ENCODE peak calls at places on chromosomes 2 and 18, in four cellular contexts. U is HepG2, D is HCT116, L is K562. C is an unnamed sample.

GRCh38 chr2:386406-387103 is 98.7 kb upstream of the ALKAL2 start:
- DNase-seq in U (no peak), D (no peak), L (no peak), C (no peak)

GRCh38 chr2:196230051-196230450 is 58.7 kb upstream of the STK17B start:
- DNase-seq in U (no peak), D (no peak), L (no peak), C (no peak)

GRCh38 chr2:201952212-201952611 is 81.4 kb upstream of the FZD7 start:
- DNase-seq in U (no peak), D (no peak), L (no peak), C (no peak)

GRCh38 chr2:233082222-233082933 is 22.2 kb downstream of the INPP5D start:
- DNase-seq in U (no peak), D (no peak), L (no peak), C (no peak)

GRCh38 chr2:144511945-144512344 is 8.0 kb downstream of the ZEB2 start:
- DNase-seq in U (no peak), D (no peak), L (no peak), C (no peak)

GRCh38 chr2:101026253-101026701 is 24.2 kb downstream of the RPL31 start:
- DNase-seq in U (no peak), D (no peak), L (no peak), C (no peak)

GRCh38 chr2:186629245-186629996 is 39.6 kb downstream of the ITGAV start:
- DNase-seq in U (no peak), D (no peak), L (no peak), C (no peak)

GRCh38 chr2:54636425-54637139 is 86.9 kb upstream of the EML6 start:
- DNase-seq in U (no peak), D (no peak), L (no peak), C (no peak)

GRCh38 chr2:232348936-232349335 is 29.6 kb upstream of the ALPP start:
- DNase-seq in U (no peak), D (peak; percentile 24), L (no peak), C (no peak)

GRCh38 chr2:1731963-1732768 is 12.1 kb downstream of the PXDN start:
- DNase-seq in U (no peak), D (no peak), L (no peak), C (no peak)

GRCh38 chr18:36352384-36352783 is 54.9 kb downstream of the FHOD3 start:
- DNase-seq in U (no peak), D (no peak), L (no peak), C (no peak)

GRCh38 chr2:160299540-160299939 is 99.5 kb upstream of the ITGB6 start:
- DNase-seq in U (no peak), D (no peak), L (no peak), C (no peak)

GRCh38 chr2:99085400-99085799 is 56.1 kb upstream of the C2orf15 start:
- DNase-seq in U (peak; percentile 20), D (no peak), L (no peak), C (no peak)

GRCh38 chr2:121446647-121447241 is 83.9 kb upstream of the RNU4ATAC start:
- DNase-seq in U (no peak), D (no peak), L (no peak), C (no peak)
- TF ChIP-seq SIN3A in U (no peak), D (no peak), L (no peak), C (no peak)

GRCh38 chr2:241810304-241811208 is 1.6 kb downstream of the NEU4 start:
- DNase-seq in U (no peak), D (no peak), L (no peak), C (no peak)

GRCh38 chr2:241809383-241810303 is 650 bp downstream of the NEU4 start:
- DNase-seq in U (no peak), D (no peak), L (no peak), C (no peak)

GRCh38 chr2:241811209-241811951 is 2.4 kb downstream of the NEU4 start:
- DNase-seq in U (no peak), D (no peak), L (no peak), C (no peak)

GRCh38 chr2:241808051-241808450 is 942 bp upstream of the NEU4 start:
- DNase-seq in U (peak; percentile 67), D (no peak), L (no peak), C (no peak)

DNA sequence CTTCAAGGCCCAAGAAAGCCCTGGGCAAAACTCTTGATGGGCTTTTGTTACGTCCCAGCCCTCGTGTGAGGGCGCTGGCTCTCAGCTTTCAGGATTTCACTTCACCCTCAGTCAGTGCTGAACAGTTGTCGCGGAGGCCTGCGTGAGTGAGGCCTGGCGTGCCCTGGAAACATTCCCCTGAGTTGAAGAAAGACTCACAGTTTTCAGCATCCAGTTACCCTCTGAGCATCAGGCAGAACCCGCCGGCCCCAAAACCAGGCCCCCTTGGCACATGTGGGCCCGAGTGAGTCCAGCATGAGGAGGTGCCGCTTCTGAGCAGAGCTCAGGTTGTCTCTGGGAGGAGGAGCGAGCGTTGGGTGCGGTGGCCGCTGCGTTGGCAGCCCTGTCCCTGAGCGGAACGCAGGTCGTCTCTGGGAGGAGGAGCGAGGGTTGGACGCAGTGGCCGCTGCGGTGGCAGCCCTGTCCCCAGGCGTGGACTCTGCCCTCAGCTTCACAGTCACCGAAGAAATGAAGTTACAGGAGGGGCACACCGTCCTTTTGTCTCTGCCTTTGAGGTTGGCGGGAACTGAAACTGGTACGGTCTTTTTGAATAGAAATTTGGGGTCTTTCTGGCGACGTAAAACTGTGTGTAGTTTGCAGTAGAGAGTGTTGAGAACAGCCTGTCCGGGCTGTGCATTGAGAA is at the start of gene NEU4:
- DNase-seq in U (peak; percentile 87), D (no peak), L (no peak), C (no peak)
- TF ChIP-seq SIN3A in U (peak; percentile 88), D (no peak), L (no peak), C (no peak)

DNA sequence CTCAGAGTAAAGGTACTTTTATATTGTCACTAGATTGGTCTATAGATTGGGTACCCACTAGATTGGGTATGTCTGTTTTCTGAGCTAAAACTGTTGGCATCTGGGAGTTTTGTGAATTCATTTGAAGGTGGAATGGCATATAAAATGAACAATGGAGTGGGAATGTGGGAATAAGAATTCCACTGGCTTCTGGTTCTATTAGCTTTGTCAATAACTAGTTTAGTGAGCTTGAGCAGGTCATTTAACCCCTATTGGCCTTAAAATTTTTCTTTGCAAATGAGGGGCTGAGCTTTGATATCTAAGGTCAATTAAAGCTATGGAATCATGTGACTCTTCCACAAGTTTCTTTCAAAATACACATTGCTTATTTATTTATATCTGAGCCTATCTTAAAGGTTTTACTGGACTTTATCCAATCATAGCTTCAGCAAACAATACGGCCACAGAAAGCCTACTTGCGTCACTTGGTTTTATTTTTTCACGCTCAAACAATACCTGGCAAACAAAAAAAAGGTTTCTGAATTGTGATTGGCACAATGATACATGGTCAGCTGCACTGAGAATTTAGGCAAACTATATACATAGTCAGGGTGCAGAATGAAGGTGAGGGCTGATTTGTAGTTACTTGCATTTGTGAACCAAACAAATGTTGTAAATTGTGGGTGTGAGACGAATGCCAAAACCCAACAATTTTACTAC is 28.8 kb upstream of the ITPRID2 start:
- DNase-seq in U (no peak), D (no peak), L (no peak), C (no peak)
- TF ChIP-seq SIN3A in U (no peak), D (no peak), L (no peak), C (no peak)

GRCh38 chr2:7573166-7573845 is 656.1 kb downstream of the RNF144A start:
- DNase-seq in U (no peak), D (no peak), L (no peak), C (no peak)

GRCh38 chr2:7572460-7572859 is 655.2 kb downstream of the RNF144A start:
- DNase-seq in U (no peak), D (no peak), L (no peak), C (no peak)

GRCh38 chr2:7574385-7574784 is 657.2 kb downstream of the RNF144A start:
- DNase-seq in U (no peak), D (no peak), L (peak; percentile 22), C (no peak)

DNA sequence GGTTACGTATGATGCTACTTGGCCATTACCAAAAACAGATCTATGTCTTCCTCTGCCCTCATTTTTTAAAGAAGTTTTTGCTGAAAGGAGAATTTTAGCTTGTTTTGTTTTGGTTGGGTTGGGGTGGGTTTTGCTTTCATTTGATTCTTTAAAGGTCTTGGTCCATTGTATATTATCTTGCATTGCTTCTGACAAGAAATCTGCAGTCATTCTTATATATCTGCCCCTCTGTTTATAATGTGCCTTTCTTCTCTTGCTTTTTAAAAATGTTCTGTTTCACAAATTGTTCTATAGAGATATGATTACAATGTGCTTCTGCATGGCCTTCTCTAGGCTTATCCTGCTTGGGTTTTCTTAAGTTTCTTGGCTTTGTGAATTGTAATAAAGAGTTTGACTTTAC is 660.6 kb downstream of the RNF144A start:
- DNase-seq in U (no peak), D (no peak), L (no peak), C (no peak)
- TF ChIP-seq SIN3A in U (no peak), D (no peak), L (no peak), C (no peak)

GRCh38 chr2:28209312-28209711 is 183.3 kb upstream of the FOSL2 start:
- DNase-seq in U (no peak), D (no peak), L (no peak), C (no peak)
- TF ChIP-seq SIN3A in U (no peak), D (no peak), L (no peak), C (no peak)

GRCh38 chr2:227884511-227884947 is 13.1 kb downstream of the DAW1 start:
- DNase-seq in U (peak; percentile 75), D (peak; percentile 73), L (peak; percentile 61), C (no peak)
- TF ChIP-seq SIN3A in U (no peak), D (no peak), L (no peak), C (no peak)

C was measured in Panc1.